ENCODE peak calls at places on chromosomes 16 and 17, in six cellular contexts. One of them, this sample, is unnamed.

GRCh38 chr17:80923211-80924110 is 68.2 kb upstream of the CHMP6 start:
- DNase-seq in fibroblast of the conjunctiva: no peak
- DNase-seq in HTR-8/SVneo: no peak
- DNase-seq in anterior cingulate cortex: no peak
- DNase-seq in Calu3: no peak
- DNase-seq in T-helper 2 cell: no peak
- DNase-seq in this sample: no peak

GRCh38 chr17:74478369-74479100 is 12.1 kb downstream of the CD300A start:
- DNase-seq in Calu3: no peak
- DNase-seq in fibroblast of the conjunctiva: no peak
- DNase-seq in T-helper 2 cell: peak
- DNase-seq in HTR-8/SVneo: no peak
- DNase-seq in anterior cingulate cortex: peak
- DNase-seq in this sample: no peak

GRCh38 chr16:89855301-89855945 is 18.0 kb upstream of the TCF25 start:
- DNase-seq in HTR-8/SVneo: no peak
- DNase-seq in anterior cingulate cortex: no peak
- DNase-seq in Calu3: no peak
- DNase-seq in T-helper 2 cell: no peak
- DNase-seq in fibroblast of the conjunctiva: no peak
- DNase-seq in this sample: no peak

GRCh38 chr16:81875461-81875860 is 96.4 kb downstream of the PLCG2 start:
- DNase-seq in HTR-8/SVneo: no peak
- DNase-seq in T-helper 2 cell: no peak
- DNase-seq in Calu3: no peak
- DNase-seq in fibroblast of the conjunctiva: no peak
- DNase-seq in anterior cingulate cortex: no peak
- DNase-seq in this sample: no peak

GRCh38 chr17:16995930-16996329 is 24.0 kb upstream of the TNFRSF13B start:
- DNase-seq in anterior cingulate cortex: no peak
- DNase-seq in T-helper 2 cell: no peak
- DNase-seq in Calu3: no peak
- DNase-seq in fibroblast of the conjunctiva: no peak
- DNase-seq in HTR-8/SVneo: no peak
- DNase-seq in this sample: no peak

GRCh38 chr17:56608941-56609340 is 15.4 kb downstream of the NOG start:
- DNase-seq in Calu3: no peak
- DNase-seq in fibroblast of the conjunctiva: no peak
- DNase-seq in T-helper 2 cell: no peak
- DNase-seq in anterior cingulate cortex: no peak
- DNase-seq in HTR-8/SVneo: no peak
- DNase-seq in this sample: no peak

GRCh38 chr16:30186782-30187555 is 3.6 kb downstream of the CORO1A start:
- DNase-seq in anterior cingulate cortex: no peak
- DNase-seq in Calu3: no peak
- DNase-seq in fibroblast of the conjunctiva: no peak
- DNase-seq in HTR-8/SVneo: no peak
- DNase-seq in T-helper 2 cell: peak
- DNase-seq in this sample: peak

GRCh38 chr17:76700290-76700626 is 10.5 kb downstream of the MXRA7 start:
- DNase-seq in fibroblast of the conjunctiva: no peak
- DNase-seq in anterior cingulate cortex: no peak
- DNase-seq in Calu3: no peak
- DNase-seq in HTR-8/SVneo: no peak
- DNase-seq in T-helper 2 cell: no peak
- DNase-seq in this sample: no peak

GRCh38 chr17:79622201-79622601 is 11.3 kb upstream of the RBFOX3 start:
- DNase-seq in anterior cingulate cortex: no peak
- DNase-seq in fibroblast of the conjunctiva: no peak
- DNase-seq in Calu3: no peak
- DNase-seq in HTR-8/SVneo: no peak
- DNase-seq in T-helper 2 cell: no peak
- DNase-seq in this sample: peak

GRCh38 chr16:84605339-84605848 is 12.5 kb downstream of the COTL1 start:
- DNase-seq in T-helper 2 cell: no peak
- DNase-seq in HTR-8/SVneo: no peak
- DNase-seq in Calu3: no peak
- DNase-seq in fibroblast of the conjunctiva: no peak
- DNase-seq in anterior cingulate cortex: no peak
- DNase-seq in this sample: no peak

GRCh38 chr17:16304832-16305231 is 48.4 kb downstream of the CENPV start:
- DNase-seq in Calu3: peak
- DNase-seq in T-helper 2 cell: no peak
- DNase-seq in anterior cingulate cortex: no peak
- DNase-seq in fibroblast of the conjunctiva: no peak
- DNase-seq in HTR-8/SVneo: no peak
- DNase-seq in this sample: no peak

GRCh38 chr17:1515640-1516402 is 591 bp downstream of the INPP5K start:
- DNase-seq in Calu3: peak
- DNase-seq in HTR-8/SVneo: peak
- DNase-seq in anterior cingulate cortex: no peak
- DNase-seq in fibroblast of the conjunctiva: peak
- DNase-seq in T-helper 2 cell: peak
- DNase-seq in this sample: peak

GRCh38 chr16:57647136-57647875 is 18.9 kb downstream of the ADGRG1 start:
- DNase-seq in anterior cingulate cortex: no peak
- DNase-seq in HTR-8/SVneo: peak
- DNase-seq in fibroblast of the conjunctiva: no peak
- DNase-seq in Calu3: no peak
- DNase-seq in T-helper 2 cell: no peak
- DNase-seq in this sample: no peak

GRCh38 chr16:2842340-2843000 is 12.4 kb downstream of the ZG16B start:
- DNase-seq in T-helper 2 cell: peak
- DNase-seq in HTR-8/SVneo: no peak
- DNase-seq in anterior cingulate cortex: no peak
- DNase-seq in fibroblast of the conjunctiva: peak
- DNase-seq in Calu3: no peak
- DNase-seq in this sample: peak

GRCh38 chr16:25018972-25019617 is 3.9 kb upstream of the ARHGAP17 start:
- DNase-seq in Calu3: no peak
- DNase-seq in HTR-8/SVneo: no peak
- DNase-seq in T-helper 2 cell: no peak
- DNase-seq in anterior cingulate cortex: no peak
- DNase-seq in fibroblast of the conjunctiva: no peak
- DNase-seq in this sample: no peak

GRCh38 chr16:85234310-85235235 is 122.3 kb upstream of the CIBAR2 start:
- DNase-seq in fibroblast of the conjunctiva: peak
- DNase-seq in T-helper 2 cell: no peak
- DNase-seq in Calu3: peak
- DNase-seq in HTR-8/SVneo: peak
- DNase-seq in anterior cingulate cortex: no peak
- DNase-seq in this sample: no peak

GRCh38 chr17:78241277-78242023 is 10.0 kb downstream of the TMEM235 start:
- DNase-seq in anterior cingulate cortex: peak
- DNase-seq in HTR-8/SVneo: peak
- DNase-seq in fibroblast of the conjunctiva: peak
- DNase-seq in T-helper 2 cell: no peak
- DNase-seq in Calu3: no peak
- DNase-seq in this sample: no peak

GRCh38 chr17:32875904-32876413 is 965 bp downstream of the MYO1D start:
- DNase-seq in anterior cingulate cortex: no peak
- DNase-seq in T-helper 2 cell: no peak
- DNase-seq in fibroblast of the conjunctiva: no peak
- DNase-seq in Calu3: no peak
- DNase-seq in HTR-8/SVneo: no peak
- DNase-seq in this sample: no peak

This sample was measured in naive thymus-derived CD8-positive, alpha-beta T cell.